ENCODE peak calls at places on chromosomes 1 and 21, in four cellular contexts. One of them, this sample, is unnamed.

GRCh38 chr1:205179842-205180241 is 31.7 kb downstream of the DSTYK start:
- DNase-seq in GM23338: no peak
- DNase-seq in breast epithelium: no peak
- DNase-seq in SK-N-SH: no peak
- DNase-seq in this sample: no peak

GRCh38 chr21:43600642-43601397 is 58.5 kb downstream of the HSF2BP start:
- DNase-seq in GM23338: no peak
- DNase-seq in breast epithelium: no peak
- DNase-seq in SK-N-SH: peak; percentile 39
- DNase-seq in this sample: no peak

GRCh38 chr1:234240680-234241079 is 132.6 kb upstream of the COA6 start:
- DNase-seq in GM23338: no peak
- DNase-seq in breast epithelium: no peak
- DNase-seq in SK-N-SH: no peak
- DNase-seq in this sample: no peak

GRCh38 chr1:184143449-184143848 is 91.9 kb downstream of the TSEN15 start:
- DNase-seq in GM23338: peak; percentile 16
- DNase-seq in breast epithelium: no peak
- DNase-seq in SK-N-SH: no peak
- DNase-seq in this sample: no peak

GRCh38 chr1:206672844-206673758 is 11.6 kb upstream of the MAPKAPK2 start:
- DNase-seq in GM23338: no peak
- DNase-seq in breast epithelium: no peak
- DNase-seq in SK-N-SH: no peak
- DNase-seq in this sample: no peak

GRCh38 chr1:1037366-1038327 is 17.7 kb downstream of the AGRN start:
- DNase-seq in GM23338: no peak
- DNase-seq in breast epithelium: no peak
- DNase-seq in SK-N-SH: no peak
- DNase-seq in this sample: no peak

GRCh38 chr1:228180271-228180987 is 14.8 kb downstream of the IBA57 start:
- DNase-seq in GM23338: peak; percentile 57
- DNase-seq in breast epithelium: no peak
- DNase-seq in SK-N-SH: no peak
- DNase-seq in this sample: no peak

GRCh38 chr1:115976062-115976899 is at the start of gene SLC22A15:
- DNase-seq in GM23338: peak; percentile 78
- DNase-seq in breast epithelium: peak; percentile 18
- DNase-seq in SK-N-SH: peak; percentile 86
- DNase-seq in this sample: peak; percentile 73

GRCh38 chr1:42479621-42480020 is 16.5 kb downstream of the CCDC30 start:
- DNase-seq in GM23338: peak; percentile 89
- DNase-seq in breast epithelium: no peak
- DNase-seq in SK-N-SH: no peak
- DNase-seq in this sample: peak; percentile 55

GRCh38 chr21:37783016-37783415 is 133.2 kb downstream of the KCNJ6 start:
- DNase-seq in GM23338: no peak
- DNase-seq in breast epithelium: no peak
- DNase-seq in SK-N-SH: no peak
- DNase-seq in this sample: no peak

GRCh38 chr21:40845621-40846020 is 1.3 kb downstream of the DSCAM start:
- DNase-seq in GM23338: no peak
- DNase-seq in breast epithelium: no peak
- DNase-seq in SK-N-SH: no peak
- DNase-seq in this sample: no peak

GRCh38 chr1:111987502-111987901 is 2.0 kb downstream of the KCND3 start:
- DNase-seq in GM23338: no peak
- DNase-seq in breast epithelium: no peak
- DNase-seq in SK-N-SH: no peak
- DNase-seq in this sample: no peak

GRCh38 chr1:111988743-111989453 is 570 bp downstream of the KCND3 start:
- DNase-seq in GM23338: peak; percentile 66
- DNase-seq in breast epithelium: no peak
- DNase-seq in SK-N-SH: peak; percentile 54
- DNase-seq in this sample: peak; percentile 31

GRCh38 chr1:111989531-111990025 is at the start of gene KCND3:
- DNase-seq in GM23338: peak; percentile 42
- DNase-seq in breast epithelium: no peak
- DNase-seq in SK-N-SH: peak; percentile 81
- DNase-seq in this sample: peak; percentile 54

GRCh38 chr1:111990026-111990877 is 784 bp upstream of the KCND3 start:
- DNase-seq in GM23338: peak; percentile 49
- DNase-seq in breast epithelium: no peak
- DNase-seq in SK-N-SH: no peak
- DNase-seq in this sample: peak; percentile 47

DNA sequence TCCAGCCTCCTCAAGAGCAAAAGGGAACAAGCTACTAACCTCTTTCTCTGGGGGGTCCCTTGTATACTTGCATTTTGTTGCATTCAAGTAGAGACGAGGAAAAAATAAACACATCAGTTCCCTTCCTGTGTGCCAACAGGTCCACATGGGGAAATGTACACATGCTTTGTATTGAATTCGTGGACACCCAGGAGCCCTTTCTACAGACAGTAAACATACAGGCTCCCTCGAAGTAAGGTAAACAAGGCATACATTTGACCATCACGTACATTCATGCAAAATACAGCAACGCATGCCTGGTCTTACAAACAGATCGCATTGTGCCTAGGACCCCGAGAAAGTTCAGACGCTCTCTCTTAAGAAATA is 1.1 kb downstream of the KCND3 start:
- DNase-seq in GM23338: no peak
- DNase-seq in breast epithelium: no peak
- DNase-seq in SK-N-SH: no peak
- DNase-seq in this sample: no peak
- TF ChIP-seq CTCF in GM23338: no peak
- TF ChIP-seq CTCF in breast epithelium: no peak
- TF ChIP-seq CTCF in SK-N-SH: no peak
- TF ChIP-seq CTCF in this sample: no peak

DNA sequence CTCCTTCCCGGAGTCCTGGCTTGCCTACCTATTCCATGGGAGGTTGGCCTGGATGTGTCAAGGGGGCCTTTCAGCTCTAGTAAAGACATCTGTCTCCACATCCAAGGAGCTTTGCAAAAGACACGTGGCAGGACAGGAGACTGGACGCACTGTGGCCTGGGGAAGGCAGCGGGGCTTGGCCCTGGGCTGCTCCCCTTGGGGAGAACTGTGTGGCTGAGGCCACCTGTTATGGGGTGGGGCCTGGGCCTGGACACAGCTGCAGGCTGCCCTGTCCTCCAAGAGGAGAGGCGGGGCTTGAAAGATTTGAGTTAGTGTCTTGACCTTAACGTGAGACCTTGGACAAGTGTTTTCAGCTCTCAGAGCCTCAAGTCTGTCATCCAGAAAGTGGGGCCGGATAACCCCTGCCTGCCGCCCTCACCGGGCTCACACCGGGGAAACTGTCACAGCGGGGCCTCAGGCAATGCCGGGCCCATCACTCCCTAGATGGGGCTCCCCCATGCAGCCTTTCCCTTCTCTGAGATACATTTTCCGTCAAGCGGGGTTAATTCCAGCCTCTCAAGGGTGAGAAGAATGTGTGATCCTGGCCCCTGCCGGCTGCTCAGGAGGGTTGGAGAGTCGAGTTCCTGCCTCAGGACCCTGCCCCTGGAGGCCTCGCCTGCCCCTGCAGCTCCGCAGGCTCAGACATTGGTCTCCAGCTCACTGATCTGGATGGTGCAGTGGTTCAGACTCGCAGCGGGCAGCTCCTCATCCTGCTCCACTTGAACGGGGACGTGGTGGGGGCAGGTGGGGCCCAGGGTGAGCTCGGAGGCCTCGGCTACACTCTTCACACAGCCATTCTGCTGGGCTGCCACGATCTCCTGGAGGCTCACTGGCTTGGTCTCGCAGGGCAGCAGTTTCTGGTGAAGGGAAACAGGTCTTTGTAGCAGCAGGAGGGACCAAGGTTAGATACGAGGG is 25.6 kb downstream of the PODN start:
- DNase-seq in GM23338: peak; percentile 80
- DNase-seq in breast epithelium: no peak
- DNase-seq in SK-N-SH: peak; percentile 21
- DNase-seq in this sample: peak; percentile 63
- TF ChIP-seq CTCF in GM23338: peak; percentile 33
- TF ChIP-seq CTCF in breast epithelium: no peak
- TF ChIP-seq CTCF in SK-N-SH: no peak
- TF ChIP-seq CTCF in this sample: peak; percentile 31

GRCh38 chr21:14384453-14384852 is 1.5 kb upstream of the HSPA13 start:
- DNase-seq in GM23338: no peak
- DNase-seq in breast epithelium: no peak
- DNase-seq in SK-N-SH: no peak
- DNase-seq in this sample: no peak

GRCh38 chr21:14383596-14384210 is 757 bp upstream of the HSPA13 start:
- DNase-seq in GM23338: peak; percentile 31
- DNase-seq in breast epithelium: no peak
- DNase-seq in SK-N-SH: no peak
- DNase-seq in this sample: no peak

GRCh38 chr21:14382486-14382834 is 486 bp downstream of the HSPA13 start:
- DNase-seq in GM23338: peak; percentile 78
- DNase-seq in breast epithelium: no peak
- DNase-seq in SK-N-SH: no peak
- DNase-seq in this sample: peak; percentile 54

GRCh38 chr21:14388282-14388681 is 5.3 kb upstream of the HSPA13 start:
- DNase-seq in GM23338: no peak
- DNase-seq in breast epithelium: no peak
- DNase-seq in SK-N-SH: no peak
- DNase-seq in this sample: no peak

GRCh38 chr21:14382835-14383595 is at the start of gene HSPA13:
- DNase-seq in GM23338: peak; percentile 100
- DNase-seq in breast epithelium: peak; percentile 99
- DNase-seq in SK-N-SH: peak; percentile 86
- DNase-seq in this sample: peak; percentile 98
- TF ChIP-seq CTCF in GM23338: no peak
- TF ChIP-seq CTCF in breast epithelium: no peak
- TF ChIP-seq CTCF in SK-N-SH: peak; percentile 14
- TF ChIP-seq CTCF in this sample: no peak

GRCh38 chr1:244327533-244327932 is 124.2 kb downstream of the ADSS2 start:
- DNase-seq in GM23338: no peak
- DNase-seq in breast epithelium: no peak
- DNase-seq in SK-N-SH: no peak
- DNase-seq in this sample: no peak
- TF ChIP-seq CTCF in GM23338: no peak
- TF ChIP-seq CTCF in breast epithelium: no peak
- TF ChIP-seq CTCF in SK-N-SH: no peak
- TF ChIP-seq CTCF in this sample: no peak

DNA sequence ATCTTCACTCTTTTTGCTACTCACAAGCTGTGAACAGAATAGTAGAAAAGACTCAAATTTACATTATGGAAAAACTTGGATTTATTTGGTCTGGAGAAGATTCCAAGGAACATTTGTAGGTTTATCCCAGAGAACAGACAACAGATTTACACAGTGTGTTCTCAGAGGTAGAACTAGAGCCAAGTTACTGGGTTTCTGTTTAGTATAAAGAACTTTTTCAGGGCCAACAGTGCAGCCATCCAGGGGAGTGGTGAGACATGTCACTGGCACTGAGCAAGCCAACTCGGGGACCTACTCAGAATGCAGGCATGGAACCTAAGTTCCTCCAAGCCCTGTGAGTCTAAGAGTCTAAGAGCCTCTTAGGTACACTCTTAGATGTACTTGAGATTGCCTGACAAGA is 142.6 kb downstream of the OMA1 start:
- DNase-seq in GM23338: no peak
- DNase-seq in breast epithelium: no peak
- DNase-seq in SK-N-SH: no peak
- DNase-seq in this sample: no peak
- TF ChIP-seq CTCF in GM23338: no peak
- TF ChIP-seq CTCF in breast epithelium: no peak
- TF ChIP-seq CTCF in SK-N-SH: no peak
- TF ChIP-seq CTCF in this sample: no peak

This sample was measured in glutamatergic neuron.